ENCODE peak calls at places on chromosomes 16 and 17, in four cellular contexts. One of them, this sample, is unnamed.

GRCh38 chr17:36590082-36590481 is 1.6 kb upstream of the DHRS11 start:
- DNase-seq in HepG2: no peak
- DNase-seq in GM12878: no peak
- DNase-seq in K562: peak
- DNase-seq in this sample: no peak

GRCh38 chr16:51407199-51407598 is 256.1 kb upstream of the SALL1 start:
- DNase-seq in GM12878: peak
- DNase-seq in K562: no peak
- DNase-seq in HepG2: no peak
- DNase-seq in this sample: no peak

GRCh38 chr17:50268632-50269287 is 5.5 kb upstream of the TMEM92 start:
- DNase-seq in HepG2: no peak
- DNase-seq in GM12878: no peak
- DNase-seq in K562: no peak
- DNase-seq in this sample: no peak

GRCh38 chr17:82752371-82753200 is 721 bp downstream of the TBCD start:
- DNase-seq in K562: peak
- DNase-seq in HepG2: no peak
- DNase-seq in GM12878: no peak
- DNase-seq in this sample: no peak

GRCh38 chr16:11016993-11017392 is 72.6 kb downstream of the CLEC16A start:
- DNase-seq in HepG2: peak
- DNase-seq in K562: peak
- DNase-seq in GM12878: no peak
- DNase-seq in this sample: no peak

GRCh38 chr17:38911081-38911730 is 14.2 kb upstream of the LASP1NB start:
- DNase-seq in K562: no peak
- DNase-seq in GM12878: no peak
- DNase-seq in HepG2: no peak
- DNase-seq in this sample: no peak

GRCh38 chr17:34126965-34127364 is 128.1 kb upstream of the CCL2 start:
- DNase-seq in GM12878: no peak
- DNase-seq in K562: no peak
- DNase-seq in HepG2: no peak
- DNase-seq in this sample: no peak

GRCh38 chr17:82703935-82704865 is 5.7 kb upstream of the RAB40B start:
- DNase-seq in GM12878: no peak
- DNase-seq in K562: peak
- DNase-seq in HepG2: peak
- DNase-seq in this sample: no peak

GRCh38 chr17:6507535-6507934 is 48.8 kb downstream of the PITPNM3 start:
- DNase-seq in HepG2: no peak
- DNase-seq in GM12878: no peak
- DNase-seq in K562: no peak
- DNase-seq in this sample: no peak

GRCh38 chr17:17358060-17358751 is 55.0 kb downstream of the NT5M start:
- DNase-seq in K562: no peak
- DNase-seq in HepG2: no peak
- DNase-seq in GM12878: no peak
- DNase-seq in this sample: no peak

GRCh38 chr17:62592305-62593099 is 35.0 kb upstream of the MRC2 start:
- DNase-seq in GM12878: no peak
- DNase-seq in HepG2: no peak
- DNase-seq in K562: no peak
- DNase-seq in this sample: no peak

GRCh38 chr17:21252875-21253645 is at the start of gene NATD1:
- DNase-seq in HepG2: peak
- DNase-seq in K562: peak
- DNase-seq in GM12878: no peak
- DNase-seq in this sample: peak

GRCh38 chr16:17211797-17212196 is 259.0 kb downstream of the XYLT1 start:
- DNase-seq in HepG2: peak
- DNase-seq in K562: peak
- DNase-seq in GM12878: no peak
- DNase-seq in this sample: peak

GRCh38 chr16:88975511-88976061 is 1.4 kb downstream of the CBFA2T3 start:
- DNase-seq in GM12878: no peak
- DNase-seq in K562: peak
- DNase-seq in HepG2: no peak
- DNase-seq in this sample: no peak

GRCh38 chr17:81601525-81602120 is 35.3 kb downstream of the NPLOC4 start:
- DNase-seq in GM12878: peak
- DNase-seq in HepG2: peak
- DNase-seq in K562: peak
- DNase-seq in this sample: peak
- TF ChIP-seq USF2 in GM12878: no peak
- TF ChIP-seq USF2 in HepG2: no peak
- TF ChIP-seq USF2 in K562: no peak
- TF ChIP-seq USF2 in this sample: no peak

GRCh38 chr17:3804503-3804931 is 3.5 kb upstream of the ITGAE start:
- DNase-seq in HepG2: peak
- DNase-seq in GM12878: peak
- DNase-seq in K562: no peak
- DNase-seq in this sample: no peak

GRCh38 chr17:3801792-3802191 is 804 bp upstream of the ITGAE start:
- DNase-seq in K562: no peak
- DNase-seq in GM12878: no peak
- DNase-seq in HepG2: no peak
- DNase-seq in this sample: no peak

GRCh38 chr17:3803308-3803640 is 2.3 kb upstream of the ITGAE start:
- DNase-seq in K562: no peak
- DNase-seq in GM12878: no peak
- DNase-seq in HepG2: no peak
- DNase-seq in this sample: no peak

GRCh38 chr17:3801043-3801746 is at the start of gene ITGAE:
- DNase-seq in K562: no peak
- DNase-seq in HepG2: no peak
- DNase-seq in GM12878: no peak
- DNase-seq in this sample: no peak

GRCh38 chr17:3802461-3803307 is 1.7 kb upstream of the ITGAE start:
- DNase-seq in HepG2: peak
- DNase-seq in GM12878: no peak
- DNase-seq in K562: no peak
- DNase-seq in this sample: no peak
- TF ChIP-seq CREB1 in HepG2: peak
- TF ChIP-seq CREB1 in GM12878: no peak
- TF ChIP-seq CREB1 in K562: no peak
- TF ChIP-seq CREB1 in this sample: no peak

DNA sequence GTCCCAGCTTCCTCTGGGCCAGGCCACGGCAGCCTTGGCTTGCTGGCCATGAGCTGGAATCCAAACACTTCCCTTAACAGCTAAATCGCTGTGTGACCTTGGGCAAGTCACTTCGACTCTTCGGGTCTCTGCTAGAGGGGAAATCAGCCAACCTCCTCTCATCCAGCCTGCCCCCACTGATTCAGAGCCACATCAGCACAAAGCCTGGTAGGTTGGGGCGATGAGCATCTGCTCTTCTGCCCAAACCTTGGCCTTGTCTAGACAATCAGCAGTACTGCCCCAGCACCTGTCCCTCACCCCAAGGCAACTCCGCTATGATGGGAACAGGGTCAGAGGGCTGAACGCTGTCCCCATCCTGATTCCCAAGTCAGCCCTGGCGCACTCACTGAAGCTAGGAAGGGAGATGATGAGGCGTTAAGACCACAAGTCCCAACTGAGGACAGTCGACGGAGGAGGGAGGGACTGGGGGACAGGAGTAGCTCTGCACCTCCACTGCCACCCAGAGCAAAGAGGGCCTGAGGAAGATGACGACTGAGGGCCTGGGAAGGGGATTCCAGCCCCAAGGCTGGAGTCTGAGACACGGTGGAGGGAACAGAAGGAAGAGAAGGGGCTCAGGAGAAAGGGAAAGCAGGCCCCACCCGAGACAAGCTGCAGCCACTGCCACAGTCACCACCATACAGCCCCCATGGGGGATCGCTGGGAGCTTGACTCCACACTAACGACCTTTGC is 1.3 kb downstream of the CLUH start:
- DNase-seq in HepG2: no peak
- DNase-seq in GM12878: no peak
- DNase-seq in K562: peak
- DNase-seq in this sample: no peak
- TF ChIP-seq USF2 in HepG2: no peak
- TF ChIP-seq USF2 in GM12878: no peak
- TF ChIP-seq USF2 in K562: no peak
- TF ChIP-seq USF2 in this sample: no peak

DNA sequence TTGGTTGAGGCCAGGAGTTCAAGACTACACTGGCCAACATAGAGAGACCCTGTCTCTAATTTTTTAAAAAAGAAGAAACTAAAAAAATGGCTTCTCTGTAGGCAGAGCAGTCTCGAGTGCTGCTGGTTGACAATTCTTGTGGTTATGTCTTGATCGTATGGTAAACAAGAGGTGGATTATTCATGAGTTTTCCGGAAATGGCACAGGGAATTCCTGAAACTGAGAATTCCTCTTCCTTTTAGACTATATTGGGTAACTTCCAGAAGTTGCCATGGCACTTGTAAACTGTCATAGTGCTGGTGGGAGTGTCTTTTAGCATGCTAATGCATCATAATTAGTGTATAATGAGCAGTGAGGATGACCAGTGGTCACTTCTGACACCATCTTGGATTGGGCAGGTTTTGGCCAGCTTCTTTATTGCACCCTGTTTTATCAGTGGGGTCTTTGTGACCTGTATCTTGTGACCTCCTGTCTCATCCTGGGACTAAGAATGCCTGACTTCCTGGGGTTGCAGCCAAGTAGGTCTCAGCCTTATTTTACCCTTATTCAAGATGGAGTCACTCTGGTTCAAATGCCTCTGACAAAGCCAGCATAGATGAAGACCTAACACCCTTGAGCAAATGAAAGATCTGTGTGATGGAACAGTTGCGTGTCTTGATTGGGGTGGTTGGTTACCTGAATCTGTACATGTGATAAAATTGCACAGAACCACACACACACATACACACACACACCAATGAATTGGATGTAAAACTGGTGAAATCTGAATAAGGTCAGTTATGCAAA is 30.2 kb downstream of the BMERB1 start:
- DNase-seq in HepG2: no peak
- DNase-seq in K562: no peak
- DNase-seq in GM12878: no peak
- DNase-seq in this sample: no peak
- TF ChIP-seq CREB1 in HepG2: no peak
- TF ChIP-seq CREB1 in K562: no peak
- TF ChIP-seq CREB1 in GM12878: no peak
- TF ChIP-seq CREB1 in this sample: no peak

GRCh38 chr17:58032691-58033415 is 25.8 kb upstream of the SRSF1 start:
- DNase-seq in HepG2: no peak
- DNase-seq in GM12878: no peak
- DNase-seq in K562: no peak
- DNase-seq in this sample: no peak
- TF ChIP-seq USF2 in HepG2: no peak
- TF ChIP-seq USF2 in GM12878: no peak
- TF ChIP-seq USF2 in K562: no peak
- TF ChIP-seq USF2 in this sample: no peak

DNA sequence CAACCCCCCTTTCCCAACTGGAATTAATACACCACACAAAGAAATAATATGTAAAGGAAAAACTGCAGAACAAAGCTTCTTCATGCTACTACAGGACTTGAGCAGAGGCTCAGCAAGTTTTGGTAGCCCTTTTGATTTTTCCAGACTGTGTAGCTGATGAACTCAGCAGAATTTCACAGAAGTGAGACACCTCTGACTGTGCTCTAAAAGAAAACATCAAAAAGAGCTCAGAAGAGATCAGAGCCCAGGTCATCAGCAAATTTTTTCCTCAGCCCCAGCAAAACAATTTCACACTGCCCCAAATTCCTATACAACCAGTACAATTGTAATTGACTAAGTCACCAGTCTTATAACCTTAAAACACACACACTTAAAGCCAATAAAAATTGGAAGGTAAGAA is 38.0 kb downstream of the TTC19 start:
- DNase-seq in GM12878: no peak
- DNase-seq in HepG2: no peak
- DNase-seq in K562: peak
- DNase-seq in this sample: no peak
- TF ChIP-seq CREB1 in GM12878: no peak
- TF ChIP-seq CREB1 in HepG2: no peak
- TF ChIP-seq CREB1 in K562: no peak
- TF ChIP-seq CREB1 in this sample: no peak

DNA sequence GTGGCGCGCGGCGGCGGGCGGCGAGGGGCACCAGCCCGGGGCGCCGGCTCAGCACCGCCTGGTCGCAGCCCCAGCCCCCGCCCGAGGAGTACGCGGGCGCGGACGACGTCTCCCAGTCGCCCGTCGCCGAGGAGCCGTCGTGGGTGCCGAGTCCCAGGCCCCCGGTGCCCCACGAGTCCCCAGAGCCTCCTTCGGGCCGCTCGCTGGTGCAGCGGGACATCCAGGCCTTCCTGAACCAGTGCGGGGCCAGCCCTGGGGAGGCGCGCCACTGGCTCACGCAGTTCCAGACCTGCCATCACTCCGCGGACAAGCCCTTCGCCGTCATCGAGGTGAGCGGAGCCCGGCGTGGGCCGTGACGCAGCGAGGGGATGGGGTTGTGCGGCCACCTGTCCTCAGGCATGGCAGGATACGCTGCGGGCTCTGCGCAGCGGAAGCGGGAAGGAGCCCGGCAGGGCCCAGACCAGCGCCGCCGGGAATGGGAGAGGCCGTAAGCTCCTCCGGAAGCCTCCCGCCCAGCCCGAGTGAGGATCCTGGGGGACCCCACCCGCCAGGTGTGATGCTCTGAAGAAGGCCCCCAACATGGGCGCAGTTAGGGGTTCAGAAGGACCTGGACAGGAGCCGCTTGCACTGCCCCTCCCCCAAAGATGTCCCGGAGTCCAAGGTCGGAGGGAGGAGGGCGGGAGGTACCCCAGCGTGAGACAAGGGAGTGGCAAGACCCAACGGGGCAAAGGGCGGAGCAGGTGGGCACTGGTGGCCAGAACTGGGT is 522 bp downstream of the NAGS start:
- DNase-seq in K562: no peak
- DNase-seq in HepG2: no peak
- DNase-seq in GM12878: no peak
- DNase-seq in this sample: peak
- TF ChIP-seq USF2 in K562: no peak
- TF ChIP-seq USF2 in HepG2: no peak
- TF ChIP-seq USF2 in GM12878: no peak
- TF ChIP-seq USF2 in this sample: no peak

This sample was measured in WTC11.